ENCODE peak calls at places on chromosomes 16 and 17, in eight cellular contexts. O is IMR-90, J is tibial nerve, U is astrocyte, X is right atrium auricular region, M is thoracic aorta, H is stomach, V is lung. Y is an unnamed sample.

GRCh38 chr17:64969046-64969501 is 49.8 kb upstream of the LRRC37A3 start:
- DNase-seq in O (no peak), J (no peak), U (no peak), X (no peak), M (no peak), H (no peak), V (no peak), Y (no peak)

GRCh38 chr16:87693827-87694226 is 72.0 kb downstream of the KLHDC4 start:
- DNase-seq in O (no peak), J (no peak), U (no peak), X (no peak), M (no peak), H (no peak), V (no peak), Y (no peak)

GRCh38 chr16:67675579-67675935 is 8.9 kb downstream of the C16orf86 start:
- DNase-seq in O (no peak), J (no peak), U (no peak), X (no peak), M (no peak), H (no peak), V (no peak), Y (no peak)

GRCh38 chr17:27446569-27447301 is 9.5 kb upstream of the KSR1 start:
- DNase-seq in O (peak; percentile 100), J (no peak), U (peak; percentile 98), X (no peak), M (no peak), H (no peak), V (no peak), Y (peak; percentile 99)

GRCh38 chr16:71645450-71645849 is 19.5 kb downstream of the MARVELD3 start:
- DNase-seq in O (peak; percentile 38), J (no peak), U (peak; percentile 10), X (no peak), M (no peak), H (no peak), V (no peak), Y (peak; percentile 16)

GRCh38 chr17:77968788-77969187 is 10.3 kb downstream of the TNRC6C start:
- DNase-seq in O (no peak), J (no peak), U (no peak), X (no peak), M (no peak), H (no peak), V (no peak), Y (no peak)

GRCh38 chr16:51839697-51840462 is 688.8 kb upstream of the SALL1 start:
- DNase-seq in O (peak; percentile 60), J (no peak), U (peak; percentile 36), X (no peak), M (no peak), H (no peak), V (no peak), Y (no peak)

GRCh38 chr17:35373984-35374765 is 754 bp upstream of the SLFN11 start:
- DNase-seq in O (peak; percentile 55), J (peak; percentile 57), U (peak; percentile 16), X (peak; percentile 70), M (no peak), H (peak; percentile 47), V (peak; percentile 54), Y (peak; percentile 85)

GRCh38 chr16:23353440-23353839 is 51.3 kb downstream of the SCNN1B start:
- DNase-seq in O (no peak), J (no peak), U (no peak), X (no peak), M (no peak), H (no peak), V (no peak), Y (no peak)

GRCh38 chr17:75869282-75870141 is 8.9 kb downstream of the TRIM47 start:
- DNase-seq in O (peak; percentile 84), J (peak; percentile 65), U (no peak), X (no peak), M (no peak), H (no peak), V (no peak), Y (peak; percentile 87)

GRCh38 chr16:62548095-62548494 is 511.9 kb upstream of the CDH8 start:
- DNase-seq in O (no peak), J (no peak), U (no peak), X (no peak), M (no peak), H (no peak), V (no peak), Y (no peak)

GRCh38 chr16:66473654-66474519 is 46.8 kb downstream of the BEAN1 start:
- DNase-seq in O (no peak), J (no peak), U (no peak), X (no peak), M (no peak), H (no peak), V (no peak), Y (no peak)

GRCh38 chr17:48215583-48216139 is 108.1 kb downstream of the SNX11 start:
- DNase-seq in O (peak; percentile 28), J (no peak), U (no peak), X (no peak), M (no peak), H (no peak), V (no peak), Y (peak; percentile 59)

GRCh38 chr16:1985466-1986150 is 1.6 kb downstream of the GFER start:
- DNase-seq in O (no peak), J (no peak), U (no peak), X (no peak), M (no peak), H (no peak), V (no peak), Y (no peak)

GRCh38 chr16:1983053-1983543 is 895 bp upstream of the GFER start:
- DNase-seq in O (no peak), J (no peak), U (no peak), X (no peak), M (no peak), H (no peak), V (no peak), Y (no peak)

GRCh38 chr16:1984347-1985225 is 593 bp downstream of the GFER start:
- DNase-seq in O (peak; percentile 13), J (no peak), U (peak; percentile 10), X (no peak), M (no peak), H (no peak), V (no peak), Y (no peak)

GRCh38 chr16:1981972-1982574 is 804 bp upstream of the NOXO1 start:
- DNase-seq in O (no peak), J (no peak), U (no peak), X (no peak), M (no peak), H (no peak), V (no peak), Y (no peak)

DNA sequence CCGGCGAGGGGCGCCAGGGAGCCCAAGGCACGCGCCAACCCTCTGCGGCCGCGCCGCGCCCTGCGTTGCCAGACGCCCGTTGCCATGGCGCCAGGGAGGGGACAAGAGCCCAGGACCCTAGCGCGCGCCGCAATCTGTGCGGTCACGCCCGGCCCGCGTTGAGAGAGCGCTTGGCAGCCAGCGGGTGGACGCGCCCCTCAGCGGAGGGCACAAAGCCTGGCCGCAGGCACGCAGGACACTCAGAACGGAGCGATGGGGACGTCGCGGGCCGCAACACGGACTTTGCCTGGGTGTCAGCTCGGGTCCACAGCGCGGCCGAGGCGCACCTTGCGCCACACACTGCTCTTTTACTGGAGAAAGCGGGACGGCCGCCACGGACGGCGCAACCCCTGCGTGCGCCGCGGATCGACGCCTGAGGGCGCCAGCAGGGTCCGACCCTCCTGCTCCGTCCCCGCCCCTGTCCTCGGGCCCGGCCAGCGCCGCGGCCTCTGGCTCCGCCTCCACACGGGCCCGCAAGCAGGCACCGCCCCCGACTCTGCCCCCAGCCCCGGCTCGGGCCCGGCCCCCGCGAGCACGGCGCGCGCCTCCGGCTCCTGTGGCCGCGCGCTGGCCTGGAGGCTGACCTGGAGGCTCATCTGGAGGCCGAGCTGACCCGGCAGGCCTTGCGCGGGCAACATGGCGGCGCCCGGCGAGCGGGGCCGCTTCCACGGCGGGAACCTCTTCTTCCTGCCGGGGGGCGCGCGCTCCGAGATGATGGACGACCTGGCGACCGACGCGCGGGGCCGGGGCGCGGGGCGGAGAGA is at the start of gene GFER:
- DNase-seq in O (peak; percentile 93), J (peak; percentile 78), U (peak; percentile 79), X (peak; percentile 85), M (no peak), H (peak; percentile 91), V (peak; percentile 89), Y (peak; percentile 90)
- TF ChIP-seq CTCF in O (peak; percentile 54), J (peak; percentile 41), U (no peak), X (peak; percentile 58), M (peak; percentile 26), H (peak; percentile 31), V (peak; percentile 40), Y (peak; percentile 38)

GRCh38 chr17:39701784-39702422 is 2.0 kb downstream of the ERBB2 start:
- DNase-seq in O (no peak), J (no peak), U (no peak), X (no peak), M (no peak), H (no peak), V (no peak), Y (no peak)
- H3K4me3 ChIP-seq in O (no peak overlapping the region), J (no peak overlapping the region), U (no peak overlapping the region), X (peak overlapping the region; percentile 93), M (peak overlapping the region; percentile 87), H (peak overlapping the region; percentile 84), V (no peak overlapping the region), Y (peak overlapping the region; percentile 82)

DNA sequence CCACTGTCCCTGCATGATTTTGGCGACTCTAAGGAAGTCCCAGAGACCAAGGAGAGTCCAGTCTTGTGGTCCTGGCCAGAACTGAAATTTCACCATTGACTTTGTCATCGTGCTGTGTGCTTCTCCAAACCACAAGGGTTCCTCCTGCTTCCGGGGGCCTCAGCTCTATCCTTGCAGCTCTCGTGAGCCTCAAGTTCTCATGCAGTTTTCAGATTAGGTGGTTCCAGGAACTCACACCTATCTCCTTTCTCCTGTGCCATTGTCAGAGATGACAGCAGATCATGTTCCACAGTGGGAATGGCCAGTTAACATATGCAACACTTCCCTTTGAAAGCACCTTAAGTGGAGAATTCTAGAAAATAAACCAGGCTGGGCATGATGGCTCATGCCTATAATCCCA is 97.9 kb upstream of the CRHR1 start:
- DNase-seq in O (no peak), J (no peak), U (no peak), X (no peak), M (no peak), H (no peak), V (no peak), Y (no peak)
- TF ChIP-seq CTCF in O (no peak), J (no peak), U (no peak), X (no peak), M (no peak), H (no peak), V (no peak), Y (no peak)

GRCh38 chr17:49968380-49969133 is 433 bp upstream of the DLX4 start:
- DNase-seq in O (peak; percentile 39), J (no peak), U (peak; percentile 46), X (peak; percentile 61), M (no peak), H (peak; percentile 52), V (peak; percentile 75), Y (peak; percentile 57)

GRCh38 chr17:49969794-49970389 is 902 bp downstream of the DLX4 start:
- DNase-seq in O (no peak), J (no peak), U (no peak), X (no peak), M (no peak), H (no peak), V (no peak), Y (no peak)

GRCh38 chr17:49970498-49970897 is 1.5 kb downstream of the DLX4 start:
- DNase-seq in O (no peak), J (no peak), U (no peak), X (no peak), M (no peak), H (no peak), V (no peak), Y (no peak)

GRCh38 chr17:49967621-49968379 is 1.2 kb upstream of the DLX4 start:
- DNase-seq in O (no peak), J (no peak), U (no peak), X (no peak), M (no peak), H (no peak), V (no peak), Y (no peak)

GRCh38 chr17:49969134-49969759 is at the start of gene DLX4:
- DNase-seq in O (no peak), J (no peak), U (no peak), X (no peak), M (no peak), H (no peak), V (no peak), Y (no peak)
- H3K4me3 ChIP-seq in O (peak within 1 kb of the TSS; percentile 22), J (peak within 1 kb of the TSS; percentile 15), U (peak within 1 kb of the TSS; percentile 37), X (peak within 1 kb of the TSS; percentile 44), M (peak within 1 kb of the TSS; percentile 70), H (peak within 1 kb of the TSS; percentile 41), V (peak within 1 kb of the TSS; percentile 40), Y (peak within 1 kb of the TSS; percentile 44)